ENCODE peak calls at places on chromosomes 7 and 10, in seven cellular contexts. S is left ventricle myocardium inferior, H is left lung, M is Caco-2, P is IMR-90, E is fibroblast of lung, O is brain microvascular endothelial cell. U is an unnamed sample.

GRCh38 chr7:16758634-16759602 is 5.4 kb downstream of the TSPAN13 start:
- DNase-seq in M (no peak), H (no peak), E (no peak), P (no peak), O (no peak), S (no peak), U (no peak)

GRCh38 chr10:11685787-11686218 is 56.4 kb upstream of the ECHDC3 start:
- DNase-seq in E (peak; percentile 39), S (peak; percentile 53), M (peak; percentile 56), P (peak; percentile 24), O (peak; percentile 14), H (no peak), U (peak; percentile 81)

GRCh38 chr10:24726626-24727025 is 2.9 kb upstream of the ARHGAP21 start:
- DNase-seq in H (no peak), M (no peak), P (no peak), O (no peak), E (no peak), S (no peak), U (no peak)

GRCh38 chr10:132058793-132059759 is 6.7 kb upstream of the JAKMIP3 start:
- DNase-seq in P (no peak), S (no peak), E (no peak), O (no peak), H (peak; percentile 51), M (peak; percentile 13), U (no peak)

GRCh38 chr10:2143213-2143882 is 406.0 kb upstream of the ADARB2 start:
- DNase-seq in S (no peak), O (no peak), M (no peak), H (no peak), E (no peak), P (no peak), U (no peak)

GRCh38 chr7:103011650-103012049 is 62.9 kb downstream of the FBXL13 start:
- DNase-seq in E (peak; percentile 57), H (no peak), O (no peak), M (no peak), S (no peak), P (peak; percentile 46), U (no peak)

GRCh38 chr10:122460891-122461293 is 461 bp upstream of the HTRA1 start:
- DNase-seq in H (peak; percentile 73), S (no peak), M (no peak), P (no peak), O (no peak), E (no peak), U (no peak)

GRCh38 chr10:133520193-133520738 is 6.9 kb upstream of the CYP2E1 start:
- DNase-seq in M (peak; percentile 92), O (peak; percentile 27), S (peak; percentile 80), E (peak; percentile 27), H (peak; percentile 96), P (peak; percentile 30), U (no peak)

GRCh38 chr10:20892011-20892585 is 5.0 kb downstream of the NEBL start:
- DNase-seq in M (no peak), O (no peak), H (no peak), S (peak; percentile 50), P (no peak), E (no peak), U (no peak)
- H3K27me3 ChIP-seq in M (no peaks in the 10 kb centered on the region), O (no peaks in the 10 kb centered on the region), H (no peaks in the 10 kb centered on the region), S (no peaks in the 10 kb centered on the region), P (no peaks in the 10 kb centered on the region), E (no peaks in the 10 kb centered on the region), U (no peaks in the 10 kb centered on the region)

GRCh38 chr7:4218481-4218880 is 463.6 kb upstream of the FOXK1 start:
- DNase-seq in M (no peak), S (no peak), P (no peak), H (peak; percentile 46), O (no peak), E (no peak), U (no peak)

GRCh38 chr7:4212376-4212775 is 469.7 kb upstream of the FOXK1 start:
- DNase-seq in H (peak; percentile 47), M (no peak), S (no peak), E (no peak), P (no peak), O (no peak), U (no peak)

GRCh38 chr7:4214501-4215155 is 467.5 kb upstream of the FOXK1 start:
- DNase-seq in H (peak; percentile 61), E (no peak), O (no peak), M (no peak), P (no peak), S (no peak), U (no peak)

GRCh38 chr7:4215176-4215720 is 466.8 kb upstream of the FOXK1 start:
- DNase-seq in H (peak; percentile 70), P (no peak), O (no peak), E (no peak), S (no peak), M (no peak), U (no peak)

DNA sequence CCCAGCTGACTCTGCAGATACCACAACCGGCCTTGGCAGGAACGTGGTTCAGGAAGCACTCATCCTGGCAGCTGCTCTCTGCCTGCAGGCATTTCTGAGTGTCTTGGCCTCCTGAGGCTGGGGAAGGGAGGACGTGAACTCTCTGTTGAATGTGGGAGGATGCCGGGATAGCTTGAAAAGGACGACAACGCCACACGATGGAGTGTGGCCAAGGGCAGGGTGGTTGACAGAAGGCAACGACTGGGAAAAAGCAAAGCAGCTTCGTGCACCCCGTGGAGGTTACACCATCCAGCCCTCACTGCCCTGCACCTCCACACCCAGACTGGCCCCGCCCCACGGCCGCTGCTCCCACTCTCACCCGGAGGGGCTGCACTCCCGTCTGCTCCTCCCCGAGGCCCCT is 466.1 kb upstream of the FOXK1 start:
- DNase-seq in S (no peak), E (no peak), H (peak; percentile 57), M (no peak), P (no peak), O (no peak), U (no peak)
- H3K27me3 ChIP-seq in S (no peaks in the 10 kb centered on the region), E (no peaks in the 10 kb centered on the region), H (no peaks in the 10 kb centered on the region), M (no peaks in the 10 kb centered on the region), P (no peaks in the 10 kb centered on the region), O (no peaks in the 10 kb centered on the region), U (no peaks in the 10 kb centered on the region)

GRCh38 chr10:49382226-49382625 is 13.7 kb downstream of the DRGX start:
- DNase-seq in H (no peak), E (no peak), M (no peak), S (no peak), P (no peak), O (no peak), U (no peak)
- H3K27me3 ChIP-seq in H (no peaks in the 10 kb centered on the region), E (peaks cover 7% of the 10 kb centered on the region), M (peaks cover 1% of the 10 kb centered on the region), S (peaks cover 60% of the 10 kb centered on the region), P (peaks cover 29% of the 10 kb centered on the region), O (no peaks in the 10 kb centered on the region), U (no peaks in the 10 kb centered on the region)

GRCh38 chr10:71211053-71211452 is 1.3 kb upstream of the UNC5B start:
- DNase-seq in H (no peak), S (no peak), O (no peak), M (peak; percentile 33), E (no peak), P (no peak), U (no peak)

GRCh38 chr10:71207578-71207977 is 4.8 kb upstream of the UNC5B start:
- DNase-seq in H (no peak), P (no peak), E (no peak), O (no peak), M (no peak), S (no peak), U (no peak)

GRCh38 chr10:71211759-71212248 is 566 bp upstream of the UNC5B start:
- DNase-seq in M (peak; percentile 32), H (no peak), P (no peak), S (no peak), E (no peak), O (no peak), U (no peak)

GRCh38 chr10:71210031-71210871 is 2.1 kb upstream of the UNC5B start:
- DNase-seq in M (peak; percentile 26), H (no peak), O (no peak), E (no peak), P (no peak), S (no peak), U (no peak)

GRCh38 chr10:71209324-71210030 is 2.9 kb upstream of the UNC5B start:
- DNase-seq in O (no peak), S (no peak), H (no peak), E (no peak), M (peak; percentile 29), P (no peak), U (no peak)
- H3K27me3 ChIP-seq in O (peaks cover 21% of the 10 kb centered on the region), S (peaks cover 18% of the 10 kb centered on the region), H (peaks cover 13% of the 10 kb centered on the region), E (peaks cover 28% of the 10 kb centered on the region), M (peaks cover 15% of the 10 kb centered on the region), P (peaks cover 48% of the 10 kb centered on the region), U (no peaks in the 10 kb centered on the region)

GRCh38 chr7:91356915-91357314 is 92.7 kb downstream of the FZD1 start:
- DNase-seq in O (no peak), M (no peak), H (no peak), P (no peak), S (no peak), E (no peak), U (no peak)
- H3K27me3 ChIP-seq in O (no peaks in the 10 kb centered on the region), M (no peaks in the 10 kb centered on the region), H (no peaks in the 10 kb centered on the region), P (peaks cover 3% of the 10 kb centered on the region), S (no peaks in the 10 kb centered on the region), E (no peaks in the 10 kb centered on the region), U (no peaks in the 10 kb centered on the region)

GRCh38 chr10:117136391-117136975 is 1.6 kb downstream of the VAX1 start:
- DNase-seq in H (no peak), S (no peak), E (no peak), P (no peak), O (no peak), M (no peak), U (no peak)

GRCh38 chr10:117135480-117136140 is 2.5 kb downstream of the VAX1 start:
- DNase-seq in S (no peak), P (no peak), M (no peak), E (no peak), O (no peak), H (no peak), U (no peak)

GRCh38 chr10:117138838-117139580 is 939 bp upstream of the VAX1 start:
- DNase-seq in P (no peak), E (no peak), O (no peak), H (no peak), M (no peak), S (no peak), U (no peak)

GRCh38 chr10:117137911-117138642 is at the start of gene VAX1:
- DNase-seq in S (no peak), E (no peak), H (no peak), O (no peak), P (no peak), M (no peak), U (no peak)

GRCh38 chr10:117137031-117137910 is 799 bp downstream of the VAX1 start:
- DNase-seq in M (no peak), P (no peak), O (no peak), H (no peak), E (no peak), S (no peak), U (no peak)
- H3K27me3 ChIP-seq in M (no peaks in the 10 kb centered on the region), P (peaks cover 88% of the 10 kb centered on the region), O (peaks cover 81% of the 10 kb centered on the region), H (peaks cover 95% of the 10 kb centered on the region), E (peaks cover 68% of the 10 kb centered on the region), S (peaks cover 99% of the 10 kb centered on the region), U (peaks cover 35% of the 10 kb centered on the region)

GRCh38 chr7:51314726-51315125 is 1.9 kb downstream of the COBL start:
- DNase-seq in S (no peak), E (no peak), P (no peak), H (no peak), O (no peak), M (no peak), U (peak; percentile 13)
- H3K27me3 ChIP-seq in S (peaks cover 43% of the 10 kb centered on the region), E (peaks cover 12% of the 10 kb centered on the region), P (peaks cover 18% of the 10 kb centered on the region), H (peaks cover 7% of the 10 kb centered on the region), O (peaks cover 26% of the 10 kb centered on the region), M (no peaks in the 10 kb centered on the region), U (no peaks in the 10 kb centered on the region)

U was measured in right atrium auricular region.